ENCODE peak calls at places on chromosomes 4 and X, in four cellular contexts. One of them, this sample, is unnamed. For H3K36me3, the result is how much of the 10 kb centered on the place peaks cover.

GRCh38 chrX:44943007-44943406 is 70.0 kb downstream of the KDM6A start:
- DNase-seq in neural progenitor cell: no peak
- DNase-seq in neuronal stem cell: no peak
- DNase-seq in GM23248: no peak
- DNase-seq in this sample: no peak

GRCh38 chr4:153535735-153536494 is 69.8 kb downstream of the TMEM131L start:
- DNase-seq in neuronal stem cell: no peak
- DNase-seq in GM23248: peak
- DNase-seq in neural progenitor cell: peak
- DNase-seq in this sample: no peak

GRCh38 chr4:110514889-110515479 is 39.0 kb downstream of the ENPEP start:
- DNase-seq in neural progenitor cell: peak
- DNase-seq in GM23248: peak
- DNase-seq in neuronal stem cell: no peak
- DNase-seq in this sample: no peak

GRCh38 chrX:1140236-1140681 is 72.2 kb downstream of the CRLF2 start:
- DNase-seq in GM23248: no peak
- DNase-seq in neural progenitor cell: peak
- DNase-seq in neuronal stem cell: no peak
- DNase-seq in this sample: no peak

GRCh38 chrX:68830486-68831404 is 1.9 kb downstream of the EFNB1 start:
- DNase-seq in neuronal stem cell: no peak
- DNase-seq in GM23248: no peak
- DNase-seq in neural progenitor cell: no peak
- DNase-seq in this sample: no peak

GRCh38 chr4:111449657-111450056 is 695.6 kb upstream of the FAM241A start:
- DNase-seq in neural progenitor cell: no peak
- DNase-seq in neuronal stem cell: no peak
- DNase-seq in GM23248: no peak
- DNase-seq in this sample: no peak

GRCh38 chr4:118279328-118279727 is 73.5 kb downstream of the PRSS12 start:
- DNase-seq in neuronal stem cell: no peak
- DNase-seq in neural progenitor cell: no peak
- DNase-seq in GM23248: no peak
- DNase-seq in this sample: no peak

GRCh38 chrX:110407910-110408545 is 49.4 kb downstream of the RTL9 start:
- DNase-seq in neuronal stem cell: peak
- DNase-seq in GM23248: peak
- DNase-seq in neural progenitor cell: peak
- DNase-seq in this sample: peak

GRCh38 chr4:52660643-52661042 is 1.5 kb upstream of the USP46 start:
- DNase-seq in neuronal stem cell: no peak
- DNase-seq in GM23248: no peak
- DNase-seq in neural progenitor cell: no peak
- DNase-seq in this sample: no peak

GRCh38 chr4:107153228-107153627 is 117.1 kb upstream of the DKK2 start:
- DNase-seq in neuronal stem cell: peak
- DNase-seq in neural progenitor cell: peak
- DNase-seq in GM23248: peak
- DNase-seq in this sample: no peak

GRCh38 chr4:124904723-124905390 is 192.3 kb upstream of the ANKRD50 start:
- DNase-seq in neural progenitor cell: no peak
- DNase-seq in GM23248: no peak
- DNase-seq in neuronal stem cell: no peak
- DNase-seq in this sample: no peak

DNA sequence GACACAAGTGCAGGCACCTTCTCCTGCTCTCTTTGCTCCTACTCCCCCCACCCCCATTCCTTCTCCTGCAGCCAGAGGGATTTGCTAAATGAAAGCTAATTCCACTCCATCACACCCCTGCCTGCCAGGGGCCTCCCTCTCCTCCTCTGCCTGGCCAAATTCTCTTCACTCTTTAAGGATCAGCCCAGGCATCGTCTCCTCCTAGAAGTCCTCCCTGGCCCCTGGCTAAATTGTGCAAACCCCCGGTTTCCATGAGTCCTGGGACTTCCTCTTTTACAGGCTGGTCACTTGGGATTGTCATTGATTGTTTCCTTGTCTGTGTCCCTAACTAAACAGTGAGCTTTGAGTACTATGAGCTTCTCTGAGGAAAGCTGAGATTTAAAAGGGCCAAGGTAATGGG is 8.7 kb upstream of the ABLIM2 start:
- DNase-seq in GM23248: no peak
- DNase-seq in neural progenitor cell: no peak
- DNase-seq in neuronal stem cell: no peak
- DNase-seq in this sample: no peak
- H3K27ac ChIP-seq in GM23248: no peak
- H3K27ac ChIP-seq in neural progenitor cell: no peak
- H3K27ac ChIP-seq in neuronal stem cell: no peak
- H3K27ac ChIP-seq in this sample: no peak

GRCh38 chr4:88697588-88698329 is at the start of gene NAP1L5:
- DNase-seq in neuronal stem cell: no peak
- DNase-seq in neural progenitor cell: peak
- DNase-seq in GM23248: peak
- DNase-seq in this sample: peak
- H3K36me3 ChIP-seq in neuronal stem cell: under half
- H3K36me3 ChIP-seq in neural progenitor cell: under half
- H3K36me3 ChIP-seq in GM23248: under half
- H3K36me3 ChIP-seq in this sample: under half

GRCh38 chr4:80069837-80070788 is 2.9 kb downstream of the ANTXR2 start:
- DNase-seq in neuronal stem cell: no peak
- DNase-seq in neural progenitor cell: no peak
- DNase-seq in GM23248: peak
- DNase-seq in this sample: no peak
- H3K4me3 ChIP-seq in neuronal stem cell: no peak
- H3K4me3 ChIP-seq in neural progenitor cell: no peak
- H3K4me3 ChIP-seq in GM23248: peak
- H3K4me3 ChIP-seq in this sample: peak

GRCh38 chr4:86960557-86960959 is 25.7 kb downstream of the AFF1 start:
- DNase-seq in neuronal stem cell: peak
- DNase-seq in neural progenitor cell: peak
- DNase-seq in GM23248: peak
- DNase-seq in this sample: no peak

GRCh38 chr4:86961605-86962295 is 26.9 kb downstream of the AFF1 start:
- DNase-seq in GM23248: peak
- DNase-seq in neuronal stem cell: no peak
- DNase-seq in neural progenitor cell: no peak
- DNase-seq in this sample: no peak

GRCh38 chr4:86963697-86964096 is 28.9 kb downstream of the AFF1 start:
- DNase-seq in neural progenitor cell: no peak
- DNase-seq in GM23248: peak
- DNase-seq in neuronal stem cell: no peak
- DNase-seq in this sample: no peak

GRCh38 chr4:86959588-86960500 is 25.0 kb downstream of the AFF1 start:
- DNase-seq in neural progenitor cell: peak
- DNase-seq in neuronal stem cell: peak
- DNase-seq in GM23248: no peak
- DNase-seq in this sample: no peak

DNA sequence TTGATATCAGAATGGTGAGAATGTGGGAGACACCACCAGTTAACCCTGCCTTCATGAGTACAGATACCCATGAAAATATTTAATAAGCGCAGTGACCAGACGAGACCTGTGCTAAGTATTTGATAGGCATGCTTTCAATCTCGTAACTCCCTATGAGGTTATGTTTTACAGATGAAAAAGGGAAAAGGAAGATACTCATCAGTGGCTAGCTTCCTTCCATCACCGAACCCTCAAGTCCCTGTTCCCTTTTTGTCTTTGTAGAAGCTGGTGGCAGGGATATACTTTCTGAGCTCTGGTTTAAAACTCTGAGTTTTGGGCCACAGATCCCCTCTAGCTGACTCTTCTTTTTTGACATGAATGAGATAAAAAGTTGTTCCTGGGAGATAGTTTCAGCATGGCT is 26.3 kb downstream of the AFF1 start:
- DNase-seq in neural progenitor cell: no peak
- DNase-seq in GM23248: no peak
- DNase-seq in neuronal stem cell: no peak
- DNase-seq in this sample: no peak
- H3K27ac ChIP-seq in neural progenitor cell: peak
- H3K27ac ChIP-seq in GM23248: no peak
- H3K27ac ChIP-seq in neuronal stem cell: peak
- H3K27ac ChIP-seq in this sample: no peak

GRCh38 chr4:176708771-176709311 is 83.9 kb downstream of the VEGFC start:
- DNase-seq in GM23248: peak
- DNase-seq in neuronal stem cell: no peak
- DNase-seq in neural progenitor cell: no peak
- DNase-seq in this sample: no peak
- H3K36me3 ChIP-seq in GM23248: under half
- H3K36me3 ChIP-seq in neuronal stem cell: under half
- H3K36me3 ChIP-seq in neural progenitor cell: under half
- H3K36me3 ChIP-seq in this sample: under half

DNA sequence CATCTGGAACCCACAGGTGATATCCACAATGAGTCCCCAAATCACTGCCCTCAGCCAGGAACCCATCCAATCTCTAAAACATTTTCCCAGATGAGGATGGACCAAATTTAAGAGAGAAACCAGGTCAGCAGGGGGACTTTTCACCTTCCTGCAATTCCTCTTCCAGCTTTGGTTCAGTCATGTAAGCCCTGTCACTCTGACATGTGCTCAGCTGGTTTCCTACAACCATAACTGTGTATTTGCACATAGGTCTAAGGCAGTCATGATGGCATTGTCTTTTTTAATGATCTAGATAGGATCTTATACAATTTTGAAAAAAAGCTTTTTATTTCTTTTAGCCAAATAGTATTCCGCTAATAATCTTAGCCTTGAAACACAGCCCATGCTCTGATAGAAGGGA is 6.5 kb downstream of the CXXC4 start:
- DNase-seq in neural progenitor cell: no peak
- DNase-seq in neuronal stem cell: no peak
- DNase-seq in GM23248: no peak
- DNase-seq in this sample: no peak
- H3K4me3 ChIP-seq in neural progenitor cell: peak
- H3K4me3 ChIP-seq in neuronal stem cell: no peak
- H3K4me3 ChIP-seq in GM23248: no peak
- H3K4me3 ChIP-seq in this sample: no peak

DNA sequence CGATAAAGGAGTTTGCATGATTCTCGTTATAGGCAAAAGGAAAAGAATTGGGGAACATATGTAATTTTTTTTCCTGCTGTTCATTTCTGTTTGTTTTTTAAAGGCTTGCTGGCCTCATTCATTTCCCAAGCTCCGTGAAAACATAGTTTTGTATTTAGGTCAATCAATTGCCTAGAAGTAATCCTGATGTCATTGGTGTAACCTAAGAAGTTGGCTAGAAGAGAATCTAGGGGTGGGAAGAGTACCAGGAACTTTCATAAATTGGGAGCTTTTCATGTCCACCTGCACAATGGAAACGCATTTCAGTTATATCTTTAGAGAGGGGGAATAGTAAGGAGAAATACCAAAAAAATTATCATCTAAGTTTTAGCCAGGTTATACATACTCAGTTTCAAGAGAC is 3.8 kb downstream of the RAPGEF2 start:
- DNase-seq in GM23248: no peak
- DNase-seq in neural progenitor cell: no peak
- DNase-seq in neuronal stem cell: no peak
- DNase-seq in this sample: no peak
- H3K27ac ChIP-seq in GM23248: no peak
- H3K27ac ChIP-seq in neural progenitor cell: no peak
- H3K27ac ChIP-seq in neuronal stem cell: no peak
- H3K27ac ChIP-seq in this sample: no peak

This sample was measured in brain microvascular endothelial cell.